ENCODE peak calls at places on chromosome 2, in four cellular contexts. One of them, this sample, is unnamed.

GRCh38 chr2:5799348-5799747 is 107.2 kb downstream of the SOX11 start:
- DNase-seq in NCI-H510A treated with DMSO at 0.1 percent for 48 hours: no peak
- DNase-seq in GM13977: no peak
- DNase-seq in ovary: no peak
- DNase-seq in this sample: no peak

GRCh38 chr2:217262916-217263315 is 403.1 kb upstream of the TNP1 start:
- DNase-seq in NCI-H510A treated with DMSO at 0.1 percent for 48 hours: no peak
- DNase-seq in GM13977: no peak
- DNase-seq in ovary: no peak
- DNase-seq in this sample: no peak

GRCh38 chr2:3535794-3536681 is 16.7 kb upstream of the ADI1 start:
- DNase-seq in NCI-H510A treated with DMSO at 0.1 percent for 48 hours: no peak
- DNase-seq in GM13977: peak; percentile 49
- DNase-seq in ovary: peak; percentile 80
- DNase-seq in this sample: peak; percentile 83

GRCh38 chr2:44126106-44126797 is 42.4 kb upstream of the PPM1B start:
- DNase-seq in NCI-H510A treated with DMSO at 0.1 percent for 48 hours: no peak
- DNase-seq in GM13977: no peak
- DNase-seq in ovary: no peak
- DNase-seq in this sample: no peak

GRCh38 chr2:70771446-70771845 is 3.4 kb upstream of the ADD2 start:
- DNase-seq in NCI-H510A treated with DMSO at 0.1 percent for 48 hours: no peak
- DNase-seq in GM13977: no peak
- DNase-seq in ovary: no peak
- DNase-seq in this sample: no peak

GRCh38 chr2:9179572-9180201 is 26.9 kb upstream of the ASAP2 start:
- DNase-seq in NCI-H510A treated with DMSO at 0.1 percent for 48 hours: no peak
- DNase-seq in GM13977: no peak
- DNase-seq in ovary: peak; percentile 30
- DNase-seq in this sample: no peak

GRCh38 chr2:98704499-98705332 is 26.2 kb downstream of the MGAT4A start:
- DNase-seq in NCI-H510A treated with DMSO at 0.1 percent for 48 hours: peak; percentile 82
- DNase-seq in GM13977: no peak
- DNase-seq in ovary: no peak
- DNase-seq in this sample: no peak

GRCh38 chr2:42846932-42847595 is 54.7 kb upstream of the HAAO start:
- DNase-seq in NCI-H510A treated with DMSO at 0.1 percent for 48 hours: no peak
- DNase-seq in GM13977: no peak
- DNase-seq in ovary: peak; percentile 20
- DNase-seq in this sample: peak; percentile 47

GRCh38 chr2:60633615-60634014 is 80.2 kb upstream of the BCL11A start:
- DNase-seq in NCI-H510A treated with DMSO at 0.1 percent for 48 hours: no peak
- DNase-seq in GM13977: no peak
- DNase-seq in ovary: no peak
- DNase-seq in this sample: no peak

GRCh38 chr2:219541611-219542180 is 1.9 kb downstream of the CHPF start:
- DNase-seq in NCI-H510A treated with DMSO at 0.1 percent for 48 hours: peak; percentile 66
- DNase-seq in GM13977: peak; percentile 94
- DNase-seq in ovary: peak; percentile 86
- DNase-seq in this sample: peak; percentile 87

GRCh38 chr2:204046145-204046544 is 109.6 kb downstream of the ICOS start:
- DNase-seq in NCI-H510A treated with DMSO at 0.1 percent for 48 hours: no peak
- DNase-seq in GM13977: peak; percentile 20
- DNase-seq in ovary: no peak
- DNase-seq in this sample: no peak